ENCODE peak calls at places on chromosomes 2 and 18, in nine cellular contexts. E is right atrium auricular region; U is brain microvascular endothelial cell; F is thyroid gland; D is mucosa of descending colon; X is heart right ventricle; M is naive thymus-derived CD4-positive, alpha-beta T cell; V is A549; W is adrenal gland. N is an unnamed sample.

GRCh38 chr18:44851806-44852205 is 171.1 kb downstream of the SETBP1 start:
- DNase-seq in F (no peak), M (no peak), V (no peak), D (no peak), X (no peak), W (no peak), E (no peak), U (no peak), N (no peak)

GRCh38 chr2:109322111-109322510 is 193.1 kb downstream of the SH3RF3 start:
- DNase-seq in F (peak), E (peak), M (no peak), V (no peak), D (peak), U (peak), X (peak), W (peak), N (no peak)

GRCh38 chr2:102355526-102356380 is at the start of gene IL18R1:
- DNase-seq in W (peak), U (peak), M (peak), V (peak), D (peak), E (peak), F (peak), X (peak), N (no peak)

GRCh38 chr2:195563857-195564512 is 93.0 kb upstream of the SLC39A10 start:
- DNase-seq in E (no peak), F (no peak), X (no peak), V (no peak), U (no peak), D (no peak), W (no peak), M (no peak), N (no peak)

GRCh38 chr2:165371356-165371755 is 98.1 kb upstream of the CSRNP3 start:
- DNase-seq in W (no peak), V (no peak), U (no peak), X (no peak), F (no peak), M (no peak), D (no peak), E (no peak), N (no peak)

GRCh38 chr18:42289526-42289925 is 334.5 kb downstream of the PIK3C3 start:
- DNase-seq in W (no peak), X (no peak), V (no peak), D (no peak), F (no peak), U (no peak), E (no peak), M (no peak), N (no peak)

GRCh38 chr18:46152808-46153617 is 48.8 kb downstream of the HAUS1 start:
- DNase-seq in E (no peak), F (peak), D (no peak), M (no peak), W (no peak), U (no peak), X (no peak), V (no peak), N (no peak)

GRCh38 chr2:86072271-86072858 is 33.3 kb downstream of the POLR1A start:
- DNase-seq in D (no peak), M (no peak), V (no peak), X (peak), U (peak), F (peak), E (peak), W (peak), N (no peak)

GRCh38 chr2:29606105-29606871 is 315.1 kb downstream of the ALK start:
- DNase-seq in M (no peak), W (no peak), V (no peak), D (no peak), X (no peak), U (peak), E (no peak), F (no peak), N (no peak)

GRCh38 chr2:98438190-98439133 is 6.2 kb upstream of the INPP4A start:
- DNase-seq in W (no peak), F (no peak), M (no peak), E (no peak), X (no peak), D (no peak), U (no peak), V (no peak), N (no peak)

GRCh38 chr2:146734042-146734715 is 1110.7 kb upstream of the ACVR2A start:
- DNase-seq in U (peak), D (no peak), F (no peak), X (no peak), W (no peak), M (no peak), V (peak), E (no peak), N (peak)

GRCh38 chr2:70901235-70902066 is 34.2 kb upstream of the ATP6V1B1 start:
- DNase-seq in X (no peak), F (no peak), U (peak), W (no peak), V (no peak), M (no peak), E (peak), D (no peak), N (no peak)

GRCh38 chr2:127422631-127423475 is 4.6 kb downstream of the PROC start:
- DNase-seq in U (no peak), W (no peak), M (no peak), V (no peak), F (peak), X (no peak), D (peak), E (peak), N (no peak)

GRCh38 chr2:29273704-29274611 is 158.7 kb downstream of the CLIP4 start:
- DNase-seq in V (no peak), U (no peak), W (no peak), X (no peak), D (no peak), F (no peak), E (no peak), M (no peak), N (no peak)

GRCh38 chr18:7307018-7307417 is 76.1 kb downstream of the LRRC30 start:
- DNase-seq in M (no peak), X (no peak), W (no peak), V (no peak), D (no peak), F (no peak), E (peak), U (no peak), N (no peak)

GRCh38 chr2:211833582-211834279 is 704.9 kb downstream of the ERBB4 start:
- DNase-seq in F (no peak), X (no peak), M (no peak), E (no peak), V (no peak), U (no peak), W (no peak), D (no peak), N (no peak)

GRCh38 chr2:166375205-166375735 is 474 bp downstream of the SCN9A start:
- DNase-seq in U (no peak), E (no peak), X (no peak), D (no peak), M (no peak), F (no peak), V (no peak), W (no peak), N (no peak)

GRCh38 chr2:164138750-164139149 is 402.9 kb upstream of the FIGN start:
- DNase-seq in V (no peak), E (no peak), F (no peak), U (no peak), X (no peak), D (no peak), W (no peak), M (no peak), N (no peak)

GRCh38 chr2:91748869-91749268 is 3057.4 kb downstream of the RPIA start:
- DNase-seq in V (no peak), E (no peak), W (no peak), X (no peak), M (no peak), U (no peak), D (no peak), F (no peak), N (no peak)
- H3K4me3 ChIP-seq in V (no peak), E (no peak), W (no peak), X (no peak), M (no peak), U (no peak), D (no peak), F (no peak), N (no peak)

DNA sequence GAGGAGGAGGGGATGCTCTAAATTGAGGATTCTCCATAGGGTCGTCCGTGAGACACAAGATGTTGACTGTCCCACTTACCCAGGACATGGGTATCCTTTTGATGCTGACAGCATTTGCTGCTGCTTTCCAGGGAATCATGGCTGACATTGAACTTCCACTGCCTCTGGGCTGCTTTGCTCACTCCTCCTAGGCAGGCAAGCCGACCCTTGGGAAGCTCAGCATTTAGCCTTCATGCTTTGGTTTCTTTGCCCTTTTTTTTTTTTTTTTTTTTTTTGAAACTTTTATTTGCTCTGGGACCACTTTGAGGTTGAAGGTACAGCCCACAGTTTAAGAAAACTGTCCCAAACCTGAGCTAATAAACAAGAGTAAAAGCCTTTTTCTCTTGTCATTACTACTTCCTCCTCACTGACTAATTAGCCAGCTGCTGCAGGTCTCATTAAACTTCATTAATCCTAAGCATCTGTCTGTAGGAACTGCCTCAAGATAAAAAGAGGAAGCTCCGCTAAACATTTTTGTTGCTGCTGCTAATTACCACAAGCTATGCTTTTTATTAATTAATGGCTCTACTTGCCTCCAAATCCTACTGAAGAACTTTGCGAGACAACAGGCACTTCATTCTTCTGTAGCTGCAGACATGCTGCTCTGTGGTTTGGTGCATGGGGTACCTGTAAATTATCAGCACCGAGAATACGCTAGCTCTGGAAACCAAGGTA is 125.4 kb downstream of the SPTBN1 start:
- DNase-seq in U (no peak), V (no peak), D (no peak), E (no peak), W (no peak), M (no peak), F (no peak), X (no peak), N (no peak)
- H3K4me3 ChIP-seq in U (no peak), V (no peak), D (no peak), E (no peak), W (no peak), M (peak), F (no peak), X (no peak), N (peak)

GRCh38 chr2:207258191-207258991 is 92.6 kb upstream of the KLF7 start:
- DNase-seq in D (peak), F (no peak), W (peak), X (peak), M (no peak), E (peak), U (peak), V (peak), N (no peak)
- H3K4me3 ChIP-seq in D (no peak), F (no peak), W (no peak), X (no peak), M (no peak), E (no peak), U (no peak), V (peak), N (no peak)

DNA sequence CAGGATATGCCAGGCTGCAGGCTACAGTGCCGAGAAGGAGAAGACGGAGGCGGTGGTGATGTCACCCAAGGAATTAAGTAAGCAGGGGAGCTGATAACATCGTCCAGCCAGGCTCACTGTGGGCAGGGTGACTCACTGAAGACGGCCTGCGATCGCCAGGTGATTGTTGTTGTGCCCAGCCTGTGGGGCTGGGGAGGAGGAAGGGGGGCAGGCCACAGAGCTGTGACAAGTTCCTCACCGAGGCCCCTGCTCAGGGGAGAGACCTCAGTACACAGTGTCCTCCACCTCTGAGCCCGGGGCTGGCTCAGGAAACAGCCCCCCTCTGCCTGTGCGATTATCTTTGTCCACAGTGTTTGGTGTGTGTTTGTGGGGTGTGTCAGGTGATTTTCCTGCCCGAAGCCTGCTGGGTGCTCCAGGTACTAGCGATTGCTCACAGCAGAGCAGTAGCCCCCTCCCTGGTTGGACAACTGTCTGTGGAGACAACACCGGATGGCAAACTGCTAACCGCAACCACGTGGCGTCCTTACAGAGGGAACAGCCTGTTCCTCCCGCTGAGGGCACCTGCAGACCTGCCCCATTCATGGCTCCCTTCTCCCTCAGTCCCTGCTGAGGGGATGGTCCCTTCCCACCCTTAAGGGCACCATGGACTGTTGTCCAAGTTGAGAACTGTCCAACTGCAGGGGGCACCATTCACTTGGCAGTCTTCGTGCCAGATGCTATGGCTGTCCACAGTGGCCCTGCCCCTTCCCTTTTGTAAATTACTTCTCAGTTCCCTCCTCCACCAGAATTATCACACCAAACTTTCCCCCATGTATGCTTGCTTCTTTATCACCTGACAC is 95.1 kb downstream of the ZFP36L2 start:
- DNase-seq in D (peak), E (peak), U (peak), F (peak), X (peak), W (peak), V (peak), M (peak), N (peak)
- H3K4me3 ChIP-seq in D (no peak), E (no peak), U (no peak), F (no peak), X (no peak), W (no peak), V (no peak), M (peak), N (peak)

DNA sequence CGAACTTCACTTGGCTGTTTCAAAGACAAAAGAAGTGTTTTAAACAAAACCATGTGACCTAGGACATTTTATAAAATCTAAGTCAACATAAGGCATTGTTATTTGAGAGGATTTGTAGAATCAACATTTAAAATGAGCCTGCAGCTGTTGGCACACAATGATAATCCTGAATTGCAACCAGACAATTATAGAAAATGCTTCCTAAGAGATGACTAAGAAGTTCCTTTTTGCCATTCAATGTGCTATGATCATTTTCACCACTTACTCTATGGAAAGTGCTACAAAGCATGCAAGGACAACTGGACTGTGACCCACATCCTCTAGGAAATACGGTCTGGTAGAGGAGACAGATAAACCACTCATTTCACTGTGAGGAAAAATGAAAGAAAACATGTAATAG is 246.4 kb downstream of the CDH20 start:
- DNase-seq in F (no peak), V (no peak), M (no peak), X (no peak), D (no peak), U (no peak), E (no peak), W (no peak), N (no peak)
- H3K4me3 ChIP-seq in F (no peak), V (no peak), M (no peak), X (no peak), D (no peak), U (no peak), E (no peak), W (no peak), N (no peak)

GRCh38 chr2:219419331-219420197 is 1.4 kb downstream of the DES start:
- DNase-seq in X (peak), E (no peak), V (no peak), W (no peak), F (no peak), U (no peak), D (no peak), M (no peak), N (no peak)
- H3K4me3 ChIP-seq in X (peak), E (peak), V (no peak), W (no peak), F (no peak), U (no peak), D (no peak), M (no peak), N (no peak)

DNA sequence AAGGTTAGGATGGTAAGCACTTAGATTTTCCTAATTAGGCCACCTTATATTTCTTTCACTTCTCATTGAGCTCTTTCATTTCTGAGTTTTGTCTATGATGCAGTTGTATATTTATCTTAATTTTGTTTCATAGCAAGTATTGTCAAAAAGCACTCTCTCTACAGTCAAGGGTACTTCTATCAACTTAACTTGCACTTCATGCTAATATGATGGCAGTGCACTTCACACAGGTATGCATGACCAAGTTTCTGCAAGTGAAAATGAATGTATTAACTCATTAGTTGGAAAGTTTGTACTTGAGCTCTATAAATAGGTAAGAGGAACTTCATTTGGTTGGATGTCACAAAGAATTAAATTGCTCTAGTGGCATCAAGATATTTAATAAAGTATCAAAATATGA is 51.5 kb upstream of the CDH19 start:
- DNase-seq in V (no peak), X (no peak), M (no peak), E (no peak), D (no peak), W (no peak), F (no peak), U (no peak), N (no peak)
- H3K4me3 ChIP-seq in V (no peak), X (no peak), M (no peak), E (no peak), D (no peak), W (no peak), F (no peak), U (no peak), N (no peak)

N was measured in Jurkat, Clone E6-1.